ENCODE peak calls at places on chromosome 22, in four cellular contexts. F is H9, D is right lobe of liver, L is lung. R is an unnamed sample.

GRCh38 chr22:48517039-48518030 is 1310.3 kb downstream of the BRD1 start:
- DNase-seq in D (no peak), L (no peak), F (no peak), R (no peak)

GRCh38 chr22:36398602-36399472 is 11.1 kb upstream of the MYH9 start:
- DNase-seq in L (no peak), F (no peak), D (no peak), R (no peak)

GRCh38 chr22:48679656-48680555 is 1147.8 kb downstream of the BRD1 start:
- DNase-seq in F (no peak), D (no peak), L (no peak), R (no peak)

GRCh38 chr22:47373648-47374272 is 611.3 kb downstream of the TBC1D22A start:
- DNase-seq in D (peak), F (no peak), L (no peak), R (no peak)

GRCh38 chr22:20115691-20116375 is at the start of gene RANBP1:
- DNase-seq in D (no peak), F (no peak), L (no peak), R (no peak)

GRCh38 chr22:24134090-24134846 is 47.0 kb upstream of the SUSD2 start:
- DNase-seq in F (no peak), L (no peak), D (no peak), R (no peak)

GRCh38 chr22:39932918-39933649 is 27.1 kb upstream of the TMA7B start:
- DNase-seq in L (no peak), D (peak), F (peak), R (no peak)

GRCh38 chr22:44200451-44200850 is 19.7 kb downstream of the PARVG start:
- DNase-seq in F (no peak), L (no peak), D (no peak), R (no peak)

GRCh38 chr22:39311592-39312400 is 7.6 kb downstream of the RPL3 start:
- DNase-seq in F (peak), D (no peak), L (no peak), R (no peak)

GRCh38 chr22:39185601-39186012 is 33.1 kb upstream of the CBX7 start:
- DNase-seq in L (peak), F (no peak), D (no peak), R (peak)

GRCh38 chr22:20580179-20580578 is 72.8 kb downstream of the MED15 start:
- DNase-seq in D (no peak), L (no peak), F (no peak), R (no peak)

GRCh38 chr22:18059991-18060390 is 17.8 kb upstream of the PEX26 start:
- DNase-seq in F (no peak), L (no peak), D (no peak), R (no peak)

GRCh38 chr22:38835888-38836301 is 7.9 kb downstream of the NPTXR start:
- DNase-seq in F (no peak), D (no peak), L (no peak), R (no peak)

GRCh38 chr22:45604239-45604711 is 67.4 kb upstream of the ATXN10 start:
- DNase-seq in F (no peak), L (no peak), D (no peak), R (no peak)

GRCh38 chr22:41415554-41415953 is 31.0 kb downstream of the TOB2 start:
- DNase-seq in D (no peak), F (no peak), L (no peak), R (no peak)

GRCh38 chr22:44182591-44183588 is 2.2 kb downstream of the PARVG start:
- DNase-seq in D (peak), L (peak), F (no peak), R (peak)

GRCh38 chr22:16936625-16937024 is 71.4 kb downstream of the GAB4 start:
- DNase-seq in F (no peak), D (no peak), L (peak), R (no peak)

GRCh38 chr22:16933924-16934282 is 74.1 kb downstream of the GAB4 start:
- DNase-seq in F (no peak), D (no peak), L (no peak), R (no peak)

GRCh38 chr22:16933274-16933923 is 74.6 kb downstream of the GAB4 start:
- DNase-seq in D (no peak), F (no peak), L (no peak), R (no peak)

GRCh38 chr22:16935209-16935608 is 72.8 kb downstream of the GAB4 start:
- DNase-seq in L (peak), F (no peak), D (no peak), R (no peak)

GRCh38 chr22:16937811-16938210 is 70.2 kb downstream of the GAB4 start:
- DNase-seq in F (no peak), L (peak), D (no peak), R (no peak)
- H3K27ac ChIP-seq in F (no peak), L (no peak), D (no peak), R (no peak)

GRCh38 chr22:34847072-34847471 is 218.9 kb upstream of the ISX start:
- DNase-seq in F (no peak), D (no peak), L (no peak), R (no peak)

GRCh38 chr22:34841321-34841901 is 224.5 kb upstream of the ISX start:
- DNase-seq in D (no peak), L (no peak), F (peak), R (no peak)

GRCh38 chr22:34845391-34845790 is 220.6 kb upstream of the ISX start:
- DNase-seq in L (no peak), F (no peak), D (no peak), R (no peak)

GRCh38 chr22:34842630-34843029 is 223.3 kb upstream of the ISX start:
- DNase-seq in F (no peak), L (no peak), D (no peak), R (no peak)

GRCh38 chr22:34841911-34842310 is 224.0 kb upstream of the ISX start:
- DNase-seq in F (no peak), L (no peak), D (no peak), R (no peak)
- TF ChIP-seq CTCF in F (no peak), L (no peak), D (no peak), R (no peak)

GRCh38 chr22:23104109-23104971 is 34.0 kb downstream of the GNAZ start:
- DNase-seq in F (no peak), D (no peak), L (no peak), R (no peak)
- H3K27ac ChIP-seq in F (no peak), D (no peak), L (no peak), R (no peak)

GRCh38 chr22:29837780-29838598 is at the start of gene ASCC2:
- DNase-seq in F (peak), D (peak), L (peak), R (peak)
- TF ChIP-seq CTCF in F (no peak), D (no peak), L (no peak), R (no peak)

GRCh38 chr22:27776410-27776958 is 25.1 kb downstream of the MN1 start:
- DNase-seq in F (no peak), D (no peak), L (no peak), R (no peak)
- H3K27ac ChIP-seq in F (no peak), D (no peak), L (no peak), R (peak)

DNA sequence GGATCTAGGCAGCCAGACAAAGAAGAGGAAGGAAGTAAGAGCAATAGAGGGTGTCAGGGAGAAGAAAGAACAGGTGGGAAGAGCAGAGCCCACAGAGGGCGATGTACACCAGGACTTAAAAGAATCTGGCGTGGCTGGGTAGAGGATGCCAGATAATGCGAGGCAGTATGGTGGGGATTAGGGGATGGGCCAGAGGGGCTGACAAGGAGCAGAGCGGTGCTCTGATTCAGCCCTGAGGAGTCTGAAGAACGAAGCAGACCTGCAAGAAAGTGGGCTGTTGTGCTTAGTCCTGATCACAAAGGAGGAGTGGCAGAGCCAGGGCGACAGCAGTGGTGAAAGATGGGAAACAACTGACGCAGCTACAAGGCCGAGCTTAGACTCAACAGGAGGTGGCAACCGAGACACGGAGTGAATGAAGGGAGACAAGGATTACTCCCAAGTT is 163.7 kb downstream of the LARGE1 start:
- DNase-seq in D (no peak), F (peak), L (no peak), R (peak)
- TF ChIP-seq CTCF in D (no peak), F (peak), L (no peak), R (no peak)

GRCh38 chr22:50248192-50249084 is 2.6 kb downstream of the HDAC10 start:
- DNase-seq in D (no peak), F (no peak), L (no peak), R (no peak)

GRCh38 chr22:50247748-50248147 is 2.9 kb upstream of the TUBGCP6 start:
- DNase-seq in F (peak), D (no peak), L (no peak), R (no peak)

GRCh38 chr22:50244420-50245213 is at the start of gene TUBGCP6:
- DNase-seq in D (peak), L (peak), F (peak), R (peak)

GRCh38 chr22:50245214-50246072 is 620 bp upstream of the TUBGCP6 start:
- DNase-seq in D (no peak), F (no peak), L (no peak), R (no peak)

GRCh38 chr22:50246242-50247175 is 1.7 kb upstream of the TUBGCP6 start:
- DNase-seq in D (no peak), L (no peak), F (no peak), R (no peak)
- H3K27ac ChIP-seq in D (no peak), L (no peak), F (no peak), R (no peak)

GRCh38 chr22:37607912-37608476 is 640 bp upstream of the GGA1 start:
- DNase-seq in L (no peak), D (no peak), F (no peak), R (no peak)
- TF ChIP-seq CTCF in L (no peak), D (no peak), F (no peak), R (no peak)

GRCh38 chr22:22168190-22168940 is 76.2 kb upstream of the VPREB1 start:
- DNase-seq in D (no peak), F (peak), L (no peak), R (no peak)
- H3K27ac ChIP-seq in D (no peak), F (no peak), L (no peak), R (no peak)